ENCODE peak calls at places on chromosomes 7 and 10, in nine cellular contexts. E is left ventricle myocardium inferior, B is right atrium auricular region, I is hepatocyte, H is BE2C, T is mesendoderm, U is transverse colon, L is cardiac muscle cell, D is PC-3. S is an unnamed sample.

GRCh38 chr10:47360419-47361040 is 12.4 kb downstream of the RBP3 start:
- DNase-seq in E (no peak), B (no peak), I (no peak), H (no peak), T (no peak), U (no peak), L (no peak), D (no peak), S (no peak)

GRCh38 chr7:91137969-91138368 is 126.3 kb upstream of the FZD1 start:
- DNase-seq in E (no peak), B (no peak), I (no peak), H (no peak), T (no peak), U (no peak), L (no peak), D (no peak), S (no peak)

GRCh38 chr10:24603333-24603732 is 120.4 kb downstream of the ARHGAP21 start:
- DNase-seq in E (no peak), B (no peak), I (no peak), H (no peak), T (no peak), U (no peak), L (peak; percentile 48), D (peak; percentile 53), S (no peak)

GRCh38 chr10:122519144-122519543 is 41.4 kb upstream of the DMBT1 start:
- DNase-seq in E (no peak), B (no peak), I (no peak), H (no peak), T (no peak), U (no peak), L (no peak), D (no peak), S (no peak)

GRCh38 chr10:112360308-112361270 is 13.3 kb upstream of the ACSL5 start:
- DNase-seq in E (peak; percentile 73), B (peak; percentile 83), I (no peak), H (no peak), T (peak; percentile 43), U (peak; percentile 82), L (peak; percentile 61), D (peak; percentile 73), S (peak; percentile 88)

GRCh38 chr10:91391915-91392314 is 18.2 kb upstream of the HECTD2 start:
- DNase-seq in E (no peak), B (no peak), I (no peak), H (no peak), T (no peak), U (no peak), L (no peak), D (no peak), S (no peak)

GRCh38 chr7:102432476-102433318 is 678 bp upstream of the ORAI2 start:
- DNase-seq in E (no peak), B (no peak), I (no peak), H (no peak), T (no peak), U (peak; percentile 50), L (no peak), D (no peak), S (no peak)

GRCh38 chr10:19546224-19546623 is 270.0 kb upstream of the PLXDC2 start:
- DNase-seq in E (no peak), B (no peak), I (peak; percentile 27), H (no peak), T (no peak), U (no peak), L (no peak), D (no peak), S (no peak)

GRCh38 chr7:139679731-139680594 is 97.8 kb downstream of the HIPK2 start:
- DNase-seq in E (no peak), B (no peak), I (no peak), H (no peak), T (no peak), U (no peak), L (no peak), D (peak; percentile 89), S (peak; percentile 62)

GRCh38 chr7:85041599-85042216 is 145.1 kb downstream of the SEMA3D start:
- DNase-seq in E (peak; percentile 42), B (peak; percentile 61), I (peak; percentile 81), H (peak; percentile 79), T (peak; percentile 70), U (peak; percentile 68), L (peak; percentile 82), D (peak; percentile 87), S (peak; percentile 63)

GRCh38 chr7:106480161-106480579 is 180.8 kb downstream of the CCDC71L start:
- DNase-seq in E (no peak), B (no peak), I (no peak), H (no peak), T (no peak), U (no peak), L (no peak), D (no peak), S (no peak)

DNA sequence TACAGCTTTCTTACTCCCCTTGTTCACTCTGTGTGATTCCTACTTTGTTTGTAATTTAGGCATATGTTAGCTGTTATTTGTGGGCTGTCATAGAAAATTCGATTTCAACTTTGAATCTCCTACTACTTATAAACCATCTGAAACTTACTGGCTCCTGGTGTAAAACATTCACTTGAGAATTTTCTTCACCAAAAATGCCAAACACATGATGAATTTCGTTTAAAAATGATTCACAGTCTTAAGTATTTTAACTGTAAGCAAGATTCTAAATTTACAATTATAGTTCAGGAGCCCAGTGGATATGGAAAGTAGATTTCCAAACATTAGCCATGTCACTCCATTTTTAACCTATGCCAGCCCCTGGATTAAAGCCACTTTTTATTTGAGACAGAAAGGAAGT is 3.1 kb downstream of the CPED1 start:
- DNase-seq in E (no peak), B (no peak), I (no peak), H (no peak), T (no peak), U (no peak), L (peak; percentile 38), D (peak; percentile 41), S (no peak)
- H3K4me3 ChIP-seq in E (peak overlapping the region; percentile 74), B (peak overlapping the region; percentile 56), I (peak overlapping the region; percentile 11), H (no peak overlapping the region), T (no peak overlapping the region), U (peak overlapping the region; percentile 36), L (no peak overlapping the region), D (peak overlapping the region; percentile 51), S (no peak overlapping the region)

GRCh38 chr7:69651101-69651590 is 52.9 kb downstream of the AUTS2 start:
- DNase-seq in E (no peak), B (no peak), I (no peak), H (no peak), T (peak; percentile 38), U (no peak), L (no peak), D (no peak), S (no peak)

GRCh38 chr7:69640925-69641594 is 42.8 kb downstream of the AUTS2 start:
- DNase-seq in E (no peak), B (no peak), I (no peak), H (no peak), T (peak; percentile 50), U (no peak), L (no peak), D (no peak), S (no peak)

GRCh38 chr7:69643708-69644445 is 45.6 kb downstream of the AUTS2 start:
- DNase-seq in E (no peak), B (no peak), I (peak; percentile 53), H (peak; percentile 25), T (peak; percentile 83), U (no peak), L (peak; percentile 68), D (no peak), S (no peak)

GRCh38 chr7:69640216-69640615 is 41.9 kb downstream of the AUTS2 start:
- DNase-seq in E (no peak), B (no peak), I (no peak), H (no peak), T (no peak), U (no peak), L (no peak), D (no peak), S (no peak)

GRCh38 chr7:69645683-69646082 is 47.4 kb downstream of the AUTS2 start:
- DNase-seq in E (no peak), B (no peak), I (no peak), H (no peak), T (peak; percentile 97), U (no peak), L (no peak), D (no peak), S (no peak)
- H3K4me1 ChIP-seq in E (peaks cover 9% of the 10 kb centered on the region), B (peaks cover 15% of the 10 kb centered on the region), I (peaks cover 11% of the 10 kb centered on the region), H (peaks cover 12% of the 10 kb centered on the region), T (peaks cover 15% of the 10 kb centered on the region), U (no peaks in the 10 kb centered on the region), L (peaks cover 9% of the 10 kb centered on the region), D (no peaks in the 10 kb centered on the region), S (no peaks in the 10 kb centered on the region)

DNA sequence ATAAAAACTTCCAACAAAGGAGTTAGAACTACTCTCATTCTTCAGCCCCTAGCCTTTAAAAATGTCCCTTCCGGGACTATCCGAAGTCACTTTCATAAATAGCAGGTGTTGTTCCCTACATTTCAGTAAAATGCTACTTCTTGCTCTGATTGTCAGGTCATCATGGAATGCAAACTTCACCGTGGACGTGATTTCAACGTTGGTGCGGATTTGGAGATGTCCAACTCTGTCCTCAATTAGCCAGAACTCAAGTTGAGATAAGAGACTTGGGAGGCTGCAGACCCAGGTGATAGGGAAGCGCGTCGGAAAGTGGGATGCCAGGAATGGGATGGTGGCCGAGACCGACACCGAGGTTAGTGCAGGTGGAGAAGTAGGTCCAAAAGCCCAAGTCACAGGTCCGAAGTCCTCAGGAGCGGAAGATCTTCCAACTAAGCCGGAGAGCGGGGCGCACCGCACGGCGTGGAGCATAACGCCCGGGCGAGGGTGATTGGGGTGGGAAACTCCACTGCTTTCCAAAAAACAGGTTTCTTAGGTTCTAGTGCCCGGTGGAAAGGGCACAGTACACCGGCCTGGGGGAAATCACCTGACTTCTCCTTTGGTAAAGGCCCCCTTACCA is 11.5 kb upstream of the SPAG6 start:
- DNase-seq in E (no peak), B (no peak), I (no peak), H (no peak), T (peak; percentile 31), U (no peak), L (no peak), D (no peak), S (no peak)
- H3K4me3 ChIP-seq in E (peak overlapping the region; percentile 65), B (no peak overlapping the region), I (peak overlapping the region; percentile 9), H (no peak overlapping the region), T (no peak overlapping the region), U (no peak overlapping the region), L (peak overlapping the region; percentile 20), D (no peak overlapping the region), S (no peak overlapping the region)

GRCh38 chr10:69867699-69868558 is 66.2 kb downstream of the COL13A1 start:
- DNase-seq in E (no peak), B (no peak), I (no peak), H (no peak), T (no peak), U (peak; percentile 70), L (no peak), D (peak; percentile 35), S (no peak)

GRCh38 chr10:69865450-69865849 is 63.7 kb downstream of the COL13A1 start:
- DNase-seq in E (no peak), B (no peak), I (no peak), H (no peak), T (no peak), U (no peak), L (no peak), D (peak; percentile 98), S (no peak)

GRCh38 chr10:69864321-69864720 is 62.6 kb downstream of the COL13A1 start:
- DNase-seq in E (no peak), B (no peak), I (no peak), H (no peak), T (no peak), U (no peak), L (peak; percentile 82), D (peak; percentile 100), S (no peak)

GRCh38 chr10:69866688-69867461 is 65.2 kb downstream of the COL13A1 start:
- DNase-seq in E (peak; percentile 44), B (peak; percentile 63), I (peak; percentile 80), H (peak; percentile 49), T (peak; percentile 90), U (peak; percentile 75), L (peak; percentile 91), D (no peak), S (peak; percentile 66)

GRCh38 chr10:69866246-69866687 is 64.6 kb downstream of the COL13A1 start:
- DNase-seq in E (no peak), B (no peak), I (no peak), H (no peak), T (no peak), U (no peak), L (no peak), D (no peak), S (no peak)
- H3K4me1 ChIP-seq in E (peaks cover 24% of the 10 kb centered on the region), B (peaks cover 39% of the 10 kb centered on the region), I (peaks cover 26% of the 10 kb centered on the region), H (peaks cover 8% of the 10 kb centered on the region), T (peaks cover 17% of the 10 kb centered on the region), U (peaks cover 47% of the 10 kb centered on the region), L (peaks cover 27% of the 10 kb centered on the region), D (peaks cover 94% of the 10 kb centered on the region), S (no peaks in the 10 kb centered on the region)